ENCODE peak calls at places on chromosome 14, in nine cellular contexts. A, Z, J, R, I, E, M, O and S are unnamed samples. For H3K79me2, the result is how much of the 10 kb centered on the place peaks cover.

GRCh38 chr14:36518586-36519430 is 1.2 kb downstream of the NKX2-1 start:
- DNase-seq in A (no peak), Z (no peak), J (no peak), R (no peak), I (peak), E (no peak), M (no peak), O (no peak), S (no peak)

GRCh38 chr14:97282210-97282609 is 485.0 kb downstream of the VRK1 start:
- DNase-seq in A (no peak), Z (no peak), J (no peak), R (no peak), I (no peak), E (no peak), M (no peak), O (no peak), S (no peak)

GRCh38 chr14:33026850-33027420 is 88.3 kb downstream of the NPAS3 start:
- DNase-seq in A (peak), Z (no peak), J (no peak), R (no peak), I (no peak), E (no peak), M (peak), O (no peak), S (no peak)

GRCh38 chr14:45742187-45742586 is 489.2 kb upstream of the MIS18BP1 start:
- DNase-seq in A (no peak), Z (no peak), J (no peak), R (no peak), I (no peak), E (no peak), M (no peak), O (no peak), S (no peak)

GRCh38 chr14:102914474-102915291 is 7.8 kb upstream of the AMN start:
- DNase-seq in A (no peak), Z (no peak), J (no peak), R (peak), I (no peak), E (no peak), M (no peak), O (peak), S (no peak)

GRCh38 chr14:49861581-49861922 is 9.0 kb upstream of the NEMF start:
- DNase-seq in A (peak), Z (peak), J (peak), R (peak), I (peak), E (peak), M (peak), O (peak), S (no peak)

GRCh38 chr14:76937181-76938091 is 91.1 kb downstream of the IRF2BPL start:
- DNase-seq in A (peak), Z (peak), J (no peak), R (no peak), I (peak), E (peak), M (peak), O (no peak), S (no peak)

GRCh38 chr14:100585448-100586152 is 1.6 kb downstream of the BEGAIN start:
- DNase-seq in A (no peak), Z (no peak), J (no peak), R (no peak), I (no peak), E (no peak), M (no peak), O (no peak), S (no peak)

GRCh38 chr14:101518611-101519048 is 42.7 kb upstream of the DIO3 start:
- DNase-seq in A (peak), Z (no peak), J (no peak), R (no peak), I (no peak), E (no peak), M (no peak), O (no peak), S (no peak)

GRCh38 chr14:24233538-24233866 is 773 bp downstream of the GMPR2 start:
- DNase-seq in A (no peak), Z (no peak), J (no peak), R (peak), I (no peak), E (peak), M (no peak), O (no peak), S (no peak)

GRCh38 chr14:105379946-105380345 is 18.4 kb upstream of the TEX22 start:
- DNase-seq in A (no peak), Z (no peak), J (no peak), R (no peak), I (no peak), E (no peak), M (no peak), O (no peak), S (no peak)

GRCh38 chr14:25896777-25897176 is 701.1 kb downstream of the NOVA1 start:
- DNase-seq in A (no peak), Z (no peak), J (peak), R (no peak), I (no peak), E (no peak), M (no peak), O (no peak), S (no peak)

GRCh38 chr14:26859483-26859882 is 261.6 kb upstream of the NOVA1 start:
- DNase-seq in A (no peak), Z (no peak), J (no peak), R (no peak), I (no peak), E (no peak), M (no peak), O (no peak), S (no peak)

GRCh38 chr14:33699300-33699699 is 251.6 kb downstream of the EGLN3 start:
- DNase-seq in A (no peak), Z (no peak), J (no peak), R (no peak), I (no peak), E (no peak), M (no peak), O (no peak), S (no peak)

GRCh38 chr14:103867020-103867419 is 19.6 kb upstream of the PPP1R13B start:
- DNase-seq in A (no peak), Z (no peak), J (no peak), R (no peak), I (peak), E (no peak), M (no peak), O (no peak), S (no peak)

GRCh38 chr14:78254911-78255431 is 84.8 kb downstream of the NRXN3 start:
- DNase-seq in A (peak), Z (no peak), J (no peak), R (no peak), I (no peak), E (peak), M (no peak), O (no peak), S (no peak)

GRCh38 chr14:79101388-79101787 is 931.2 kb downstream of the NRXN3 start:
- DNase-seq in A (no peak), Z (no peak), J (no peak), R (no peak), I (no peak), E (no peak), M (no peak), O (peak), S (no peak)

GRCh38 chr14:68948686-68949085 is 30.4 kb downstream of the ACTN1 start:
- DNase-seq in A (peak), Z (no peak), J (no peak), R (no peak), I (peak), E (no peak), M (no peak), O (no peak), S (no peak)
- H3K79me2 ChIP-seq in A (half or more), Z (half or more), J (under half), R (under half), I (half or more), E (half or more), M (half or more), O (under half), S (half or more)

GRCh38 chr14:58341152-58341748 is 42.9 kb downstream of the ARID4A start:
- DNase-seq in A (no peak), Z (no peak), J (no peak), R (no peak), I (no peak), E (no peak), M (no peak), O (no peak), S (no peak)
- H3K79me2 ChIP-seq in A (under half), Z (under half), J (under half), R (under half), I (under half), E (under half), M (under half), O (under half), S (under half)

DNA sequence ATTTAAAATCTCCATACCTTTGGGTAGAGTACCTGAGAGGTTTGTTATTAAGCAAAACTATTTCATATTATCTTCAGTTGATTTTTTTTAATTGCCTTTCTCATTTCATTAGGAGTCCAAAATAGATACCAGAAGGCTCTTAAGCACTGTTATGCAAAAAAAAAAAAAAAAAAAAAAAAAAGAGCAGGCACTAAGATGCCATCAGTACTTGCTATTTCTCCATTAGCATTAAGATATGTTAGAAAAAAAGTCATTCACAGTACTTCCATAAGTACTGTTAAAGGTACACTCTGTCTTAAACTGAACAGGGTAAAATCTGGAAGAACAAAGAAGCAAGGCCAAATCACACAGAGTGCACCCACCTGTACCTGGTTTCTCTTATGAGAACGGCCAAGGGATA is 57.2 kb downstream of the SETD3 start:
- DNase-seq in A (no peak), Z (no peak), J (no peak), R (peak), I (no peak), E (no peak), M (no peak), O (no peak), S (no peak)
- H3K79me2 ChIP-seq in A (under half), Z (under half), J (under half), R (half or more), I (under half), E (under half), M (under half), O (under half), S (under half)

GRCh38 chr14:54349713-54350112 is 47.1 kb upstream of the CDKN3 start:
- DNase-seq in A (peak), Z (no peak), J (no peak), R (no peak), I (no peak), E (no peak), M (no peak), O (no peak), S (no peak)
- H3K79me2 ChIP-seq in A (under half), Z (under half), J (under half), R (under half), I (under half), E (under half), M (under half), O (under half), S (under half)

DNA sequence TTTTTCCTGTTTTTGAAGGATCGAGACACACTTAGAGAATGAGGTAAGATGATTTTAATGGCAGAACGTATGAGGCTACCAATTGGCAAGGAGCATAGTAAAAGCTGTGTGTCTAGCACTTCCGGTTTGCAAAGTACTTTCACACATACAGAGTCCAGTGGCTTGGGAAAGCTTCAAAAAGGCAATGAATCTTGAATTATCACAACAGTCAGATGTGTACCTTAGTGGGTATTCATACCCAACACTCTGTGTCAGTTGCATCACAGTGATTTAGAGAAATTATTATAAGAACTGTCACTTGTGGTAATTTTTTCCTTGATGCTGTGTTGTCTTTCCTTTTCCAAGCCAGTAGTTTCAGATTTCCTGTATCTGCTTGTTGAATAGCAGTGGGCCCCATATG is 424.1 kb downstream of the PCNX1 start:
- DNase-seq in A (no peak), Z (no peak), J (no peak), R (no peak), I (no peak), E (no peak), M (no peak), O (peak), S (no peak)
- H3K79me2 ChIP-seq in A (half or more), Z (half or more), J (under half), R (under half), I (half or more), E (half or more), M (under half), O (half or more), S (half or more)

GRCh38 chr14:93706360-93706955 is 81.8 kb downstream of the PRIMA1 start:
- DNase-seq in A (no peak), Z (no peak), J (no peak), R (no peak), I (no peak), E (no peak), M (no peak), O (no peak), S (no peak)
- H3K79me2 ChIP-seq in A (under half), Z (under half), J (under half), R (under half), I (under half), E (under half), M (under half), O (under half), S (under half)

GRCh38 chr14:66643344-66643743 is 135.4 kb downstream of the GPHN start:
- DNase-seq in A (peak), Z (no peak), J (no peak), R (no peak), I (no peak), E (no peak), M (no peak), O (no peak), S (no peak)
- H3K79me2 ChIP-seq in A (under half), Z (under half), J (under half), R (under half), I (under half), E (half or more), M (under half), O (under half), S (half or more)

GRCh38 chr14:51680031-51680430 is 28.3 kb downstream of the FRMD6 start:
- DNase-seq in A (no peak), Z (no peak), J (no peak), R (no peak), I (no peak), E (no peak), M (no peak), O (no peak), S (no peak)
- H3K79me2 ChIP-seq in A (half or more), Z (half or more), J (under half), R (under half), I (half or more), E (half or more), M (half or more), O (under half), S (under half)

GRCh38 chr14:72758420-72758819 is 135.5 kb downstream of the DPF3 start:
- DNase-seq in A (no peak), Z (no peak), J (no peak), R (no peak), I (no peak), E (no peak), M (no peak), O (no peak), S (no peak)
- H3K79me2 ChIP-seq in A (under half), Z (under half), J (under half), R (under half), I (under half), E (under half), M (under half), O (under half), S (under half)